ENCODE peak calls at places on chromosomes 11 and 22, in nine cellular contexts. N is PC-3, S is PC-9, L is GM12878, W is GM23248, E is mammary epithelial cell, Q is neural progenitor cell, M is A549, O is neuronal stem cell. Y is an unnamed sample.

GRCh38 chr11:30710216-30710615 is 124.1 kb upstream of the MPPED2 start:
- DNase-seq in M (no peak), E (no peak), O (no peak), N (no peak), Q (no peak), W (no peak), L (no peak), S (no peak), Y (no peak)

GRCh38 chr11:82305123-82305522 is 428.5 kb downstream of the FAM181B start:
- DNase-seq in O (no peak), N (no peak), W (no peak), S (no peak), Q (no peak), E (no peak), L (no peak), M (no peak), Y (no peak)

GRCh38 chr22:29061773-29062172 is at the start of gene C22orf31:
- DNase-seq in M (no peak), O (no peak), E (no peak), N (no peak), W (no peak), Q (no peak), L (no peak), S (no peak), Y (no peak)

GRCh38 chr11:31720666-31721199 is 90.4 kb downstream of the PAX6 start:
- DNase-seq in L (no peak), O (no peak), E (no peak), M (no peak), W (no peak), N (no peak), S (no peak), Q (no peak), Y (no peak)

GRCh38 chr11:2882681-2883110 is 2.9 kb downstream of the CDKN1C start:
- DNase-seq in E (no peak), N (no peak), Q (peak), W (no peak), M (no peak), S (no peak), O (no peak), L (no peak), Y (no peak)

GRCh38 chr11:85182437-85183109 is 444.6 kb downstream of the DLG2 start:
- DNase-seq in S (no peak), Q (peak), N (peak), W (peak), E (peak), L (no peak), O (peak), M (peak), Y (no peak)

GRCh38 chr11:86802601-86803051 is 2.3 kb downstream of the PRSS23 start:
- DNase-seq in O (no peak), Q (peak), E (peak), W (peak), S (peak), L (no peak), M (peak), N (peak), Y (peak)

GRCh38 chr22:24437820-24438328 is 10.5 kb downstream of the ADORA2A start:
- DNase-seq in Q (no peak), E (peak), N (peak), M (no peak), W (peak), O (no peak), S (peak), L (peak), Y (no peak)

GRCh38 chr11:94152678-94153065 is 24.0 kb downstream of the PANX1 start:
- DNase-seq in E (no peak), O (no peak), W (no peak), L (no peak), N (no peak), M (no peak), Q (no peak), S (no peak), Y (no peak)

GRCh38 chr22:43263645-43264514 is 76.9 kb upstream of the TTLL12 start:
- DNase-seq in L (peak), N (no peak), S (peak), O (no peak), Q (no peak), W (peak), E (peak), M (no peak), Y (peak)

GRCh38 chr22:43268261-43268660 is 74.9 kb downstream of the SCUBE1 start:
- DNase-seq in M (no peak), E (no peak), L (no peak), Q (no peak), N (no peak), O (no peak), S (no peak), W (no peak), Y (no peak)

GRCh38 chr22:43262990-43263644 is 76.2 kb upstream of the TTLL12 start:
- DNase-seq in M (no peak), L (peak), N (no peak), Q (no peak), E (no peak), W (no peak), S (no peak), O (no peak), Y (no peak)

GRCh38 chr22:43267332-43267731 is 75.8 kb downstream of the SCUBE1 start:
- DNase-seq in O (no peak), M (no peak), W (no peak), Q (no peak), S (no peak), L (no peak), E (no peak), N (no peak), Y (no peak)

DNA sequence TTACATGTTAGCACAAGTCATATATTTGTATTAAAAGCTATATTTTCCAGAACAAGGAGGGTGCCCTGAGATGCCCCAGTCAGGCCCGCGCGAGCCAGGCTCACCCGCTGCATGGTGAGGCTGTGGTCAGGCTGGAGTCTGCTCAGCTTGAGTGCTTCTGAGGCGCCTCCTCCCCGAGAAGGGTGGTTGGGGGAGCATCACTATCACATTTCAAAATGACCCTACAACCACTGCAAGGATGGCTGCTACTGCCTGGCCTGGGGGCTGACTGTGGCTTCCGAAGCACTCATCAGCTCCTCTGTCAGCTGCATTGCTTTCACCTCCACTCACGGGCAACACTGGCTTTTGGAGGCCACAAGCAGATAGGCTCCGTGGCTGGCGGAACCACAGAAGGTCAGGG is 77.1 kb downstream of the SCUBE1 start:
- DNase-seq in M (no peak), Q (no peak), E (no peak), O (no peak), N (no peak), W (no peak), S (no peak), L (no peak), Y (no peak)
- H3K4me2 ChIP-seq in M (no peak), Q (no peak), E (no peak), O (no peak), N (no peak), W (no peak), S (no peak), L (no peak), Y (no peak)

GRCh38 chr11:119223856-119224255 is 17.7 kb downstream of the CBL start:
- DNase-seq in N (no peak), S (no peak), O (no peak), E (no peak), M (no peak), L (no peak), W (peak), Q (no peak), Y (no peak)

GRCh38 chr11:119218141-119218878 is 12.2 kb downstream of the CBL start:
- DNase-seq in L (no peak), N (peak), W (peak), O (no peak), M (peak), E (peak), Q (no peak), S (peak), Y (peak)

GRCh38 chr11:119222308-119222707 is 16.2 kb downstream of the CBL start:
- DNase-seq in S (no peak), Q (no peak), E (no peak), M (no peak), N (peak), L (no peak), W (peak), O (no peak), Y (peak)

GRCh38 chr11:119228535-119229302 is 22.6 kb downstream of the CBL start:
- DNase-seq in E (no peak), S (no peak), M (no peak), L (no peak), O (no peak), W (no peak), Q (no peak), N (no peak), Y (peak)

DNA sequence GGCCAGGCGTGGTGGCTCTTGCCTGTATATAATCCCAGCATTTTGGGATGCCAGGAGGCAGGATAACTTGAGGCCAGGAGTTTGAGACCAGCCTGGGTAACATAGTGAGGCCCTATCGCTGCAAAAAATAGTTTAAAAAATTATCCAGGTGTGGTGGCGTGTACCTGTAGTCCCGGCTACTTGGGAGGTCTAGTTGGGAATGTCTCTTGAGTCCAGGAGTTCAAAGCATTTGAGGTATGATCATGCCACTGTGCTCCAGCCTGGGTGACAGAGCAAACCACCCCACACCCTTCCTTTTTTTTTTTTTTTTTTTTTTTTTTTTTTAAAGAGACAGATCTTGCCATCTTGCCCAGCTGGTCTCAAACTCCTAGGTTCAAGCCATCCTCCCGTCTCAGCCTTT is 16.8 kb downstream of the CBL start:
- DNase-seq in W (no peak), O (no peak), S (no peak), Q (no peak), L (no peak), N (no peak), E (no peak), M (no peak), Y (no peak)
- H3K27ac ChIP-seq in W (peak), O (no peak), S (no peak), Q (no peak), L (no peak), N (no peak), E (no peak), M (no peak), Y (no peak)

GRCh38 chr11:36376315-36376887 is 80.3 kb downstream of the PRR5L start:
- DNase-seq in Q (peak), E (peak), O (peak), W (peak), L (no peak), M (peak), N (no peak), S (no peak), Y (peak)
- H3K4me2 ChIP-seq in Q (peak), E (peak), O (peak), W (peak), L (peak), M (peak), N (peak), S (peak), Y (peak)

GRCh38 chr11:62400760-62401159 is 18.1 kb upstream of the SCGB1A1 start:
- DNase-seq in L (no peak), N (no peak), W (peak), E (no peak), O (no peak), M (no peak), Q (no peak), S (no peak), Y (no peak)
- H3K27ac ChIP-seq in L (no peak), N (no peak), W (peak), E (no peak), O (no peak), M (peak), Q (no peak), S (no peak), Y (no peak)